ENCODE peak calls at places on chromosomes 2 and 18, in eight cellular contexts. One of them, this sample, is unnamed.

GRCh38 chr2:27798948-27799645 is 27.6 kb downstream of the MRPL33 start:
- DNase-seq in fibroblast of lung: peak
- DNase-seq in GM12878: no peak
- DNase-seq in GM23338: peak
- DNase-seq in HCT116: peak
- DNase-seq in keratinocyte: peak
- DNase-seq in IMR-90: peak
- DNase-seq in endothelial cell of umbilical vein: peak
- DNase-seq in this sample: peak

GRCh38 chr2:160652236-160652635 is 158.6 kb upstream of the RBMS1 start:
- DNase-seq in endothelial cell of umbilical vein: peak
- DNase-seq in GM23338: no peak
- DNase-seq in IMR-90: no peak
- DNase-seq in HCT116: no peak
- DNase-seq in GM12878: no peak
- DNase-seq in fibroblast of lung: no peak
- DNase-seq in keratinocyte: no peak
- DNase-seq in this sample: no peak

GRCh38 chr2:129334128-129334527 is 645.3 kb upstream of the RAB6C start:
- DNase-seq in IMR-90: no peak
- DNase-seq in endothelial cell of umbilical vein: no peak
- DNase-seq in keratinocyte: no peak
- DNase-seq in HCT116: no peak
- DNase-seq in GM23338: peak
- DNase-seq in GM12878: no peak
- DNase-seq in fibroblast of lung: no peak
- DNase-seq in this sample: no peak

GRCh38 chr2:133146893-133147292 is 421.4 kb downstream of the NCKAP5 start:
- DNase-seq in endothelial cell of umbilical vein: no peak
- DNase-seq in fibroblast of lung: peak
- DNase-seq in GM23338: no peak
- DNase-seq in IMR-90: peak
- DNase-seq in keratinocyte: no peak
- DNase-seq in HCT116: no peak
- DNase-seq in GM12878: no peak
- DNase-seq in this sample: no peak

GRCh38 chr2:174603280-174603679 is 5.7 kb upstream of the WIPF1 start:
- DNase-seq in IMR-90: peak
- DNase-seq in GM23338: peak
- DNase-seq in GM12878: no peak
- DNase-seq in HCT116: peak
- DNase-seq in keratinocyte: no peak
- DNase-seq in fibroblast of lung: peak
- DNase-seq in endothelial cell of umbilical vein: peak
- DNase-seq in this sample: peak

GRCh38 chr2:47838249-47838648 is 55.3 kb downstream of the MSH6 start:
- DNase-seq in IMR-90: no peak
- DNase-seq in fibroblast of lung: no peak
- DNase-seq in keratinocyte: no peak
- DNase-seq in GM12878: no peak
- DNase-seq in endothelial cell of umbilical vein: no peak
- DNase-seq in GM23338: no peak
- DNase-seq in HCT116: no peak
- DNase-seq in this sample: no peak

GRCh38 chr2:233244818-233245217 is 6.7 kb upstream of the ATG16L1 start:
- DNase-seq in fibroblast of lung: no peak
- DNase-seq in GM23338: no peak
- DNase-seq in GM12878: no peak
- DNase-seq in keratinocyte: peak
- DNase-seq in IMR-90: peak
- DNase-seq in HCT116: peak
- DNase-seq in endothelial cell of umbilical vein: no peak
- DNase-seq in this sample: no peak

GRCh38 chr2:173307287-173307686 is 47.4 kb upstream of the CDCA7 start:
- DNase-seq in endothelial cell of umbilical vein: peak
- DNase-seq in IMR-90: no peak
- DNase-seq in HCT116: no peak
- DNase-seq in GM12878: peak
- DNase-seq in GM23338: peak
- DNase-seq in keratinocyte: no peak
- DNase-seq in fibroblast of lung: no peak
- DNase-seq in this sample: peak

GRCh38 chr2:30463535-30463934 is 16.5 kb downstream of the LCLAT1 start:
- DNase-seq in GM23338: no peak
- DNase-seq in keratinocyte: no peak
- DNase-seq in endothelial cell of umbilical vein: no peak
- DNase-seq in GM12878: no peak
- DNase-seq in IMR-90: no peak
- DNase-seq in fibroblast of lung: no peak
- DNase-seq in HCT116: no peak
- DNase-seq in this sample: no peak

GRCh38 chr2:193272011-193272410 is 1077.3 kb upstream of the TMEFF2 start:
- DNase-seq in HCT116: no peak
- DNase-seq in fibroblast of lung: no peak
- DNase-seq in GM12878: no peak
- DNase-seq in endothelial cell of umbilical vein: no peak
- DNase-seq in keratinocyte: no peak
- DNase-seq in GM23338: no peak
- DNase-seq in IMR-90: no peak
- DNase-seq in this sample: no peak

GRCh38 chr18:36856815-36857214 is 27.9 kb downstream of the KIAA1328 start:
- DNase-seq in GM23338: no peak
- DNase-seq in keratinocyte: no peak
- DNase-seq in fibroblast of lung: no peak
- DNase-seq in IMR-90: no peak
- DNase-seq in GM12878: no peak
- DNase-seq in endothelial cell of umbilical vein: peak
- DNase-seq in HCT116: no peak
- DNase-seq in this sample: no peak

GRCh38 chr18:27665264-27665799 is 480.2 kb upstream of the CHST9 start:
- DNase-seq in keratinocyte: no peak
- DNase-seq in endothelial cell of umbilical vein: no peak
- DNase-seq in IMR-90: no peak
- DNase-seq in HCT116: no peak
- DNase-seq in GM12878: no peak
- DNase-seq in fibroblast of lung: no peak
- DNase-seq in GM23338: peak
- DNase-seq in this sample: peak

GRCh38 chr2:194842871-194843270 is 814.2 kb upstream of the SLC39A10 start:
- DNase-seq in endothelial cell of umbilical vein: no peak
- DNase-seq in keratinocyte: no peak
- DNase-seq in HCT116: no peak
- DNase-seq in GM23338: peak
- DNase-seq in IMR-90: no peak
- DNase-seq in GM12878: no peak
- DNase-seq in fibroblast of lung: no peak
- DNase-seq in this sample: peak

GRCh38 chr2:142863485-142863921 is 14.0 kb upstream of the KYNU start:
- DNase-seq in GM23338: no peak
- DNase-seq in GM12878: no peak
- DNase-seq in HCT116: no peak
- DNase-seq in fibroblast of lung: peak
- DNase-seq in IMR-90: peak
- DNase-seq in keratinocyte: no peak
- DNase-seq in endothelial cell of umbilical vein: peak
- DNase-seq in this sample: no peak

GRCh38 chr2:207796585-207797350 is 27.1 kb upstream of the FZD5 start:
- DNase-seq in GM12878: no peak
- DNase-seq in HCT116: no peak
- DNase-seq in endothelial cell of umbilical vein: no peak
- DNase-seq in IMR-90: peak
- DNase-seq in keratinocyte: no peak
- DNase-seq in GM23338: peak
- DNase-seq in fibroblast of lung: peak
- DNase-seq in this sample: peak

GRCh38 chr2:95050385-95051300 is 25.1 kb downstream of the MAL start:
- DNase-seq in GM23338: no peak
- DNase-seq in fibroblast of lung: peak
- DNase-seq in keratinocyte: no peak
- DNase-seq in GM12878: no peak
- DNase-seq in endothelial cell of umbilical vein: no peak
- DNase-seq in IMR-90: no peak
- DNase-seq in HCT116: no peak
- DNase-seq in this sample: no peak

GRCh38 chr2:38690499-38691420 is 24.8 kb downstream of the GALM start:
- DNase-seq in GM23338: no peak
- DNase-seq in GM12878: no peak
- DNase-seq in fibroblast of lung: peak
- DNase-seq in HCT116: peak
- DNase-seq in keratinocyte: peak
- DNase-seq in IMR-90: peak
- DNase-seq in endothelial cell of umbilical vein: peak
- DNase-seq in this sample: no peak

GRCh38 chr2:38698604-38699003 is 32.7 kb downstream of the GALM start:
- DNase-seq in endothelial cell of umbilical vein: no peak
- DNase-seq in fibroblast of lung: no peak
- DNase-seq in IMR-90: no peak
- DNase-seq in HCT116: no peak
- DNase-seq in GM23338: no peak
- DNase-seq in GM12878: no peak
- DNase-seq in keratinocyte: no peak
- DNase-seq in this sample: no peak

GRCh38 chr2:38691994-38692393 is 26.1 kb downstream of the GALM start:
- DNase-seq in endothelial cell of umbilical vein: no peak
- DNase-seq in IMR-90: no peak
- DNase-seq in GM23338: no peak
- DNase-seq in keratinocyte: no peak
- DNase-seq in GM12878: no peak
- DNase-seq in HCT116: no peak
- DNase-seq in fibroblast of lung: no peak
- DNase-seq in this sample: no peak

GRCh38 chr2:38697116-38697840 is 31.4 kb downstream of the GALM start:
- DNase-seq in endothelial cell of umbilical vein: no peak
- DNase-seq in GM12878: no peak
- DNase-seq in HCT116: no peak
- DNase-seq in fibroblast of lung: no peak
- DNase-seq in keratinocyte: no peak
- DNase-seq in GM23338: no peak
- DNase-seq in IMR-90: no peak
- DNase-seq in this sample: no peak

DNA sequence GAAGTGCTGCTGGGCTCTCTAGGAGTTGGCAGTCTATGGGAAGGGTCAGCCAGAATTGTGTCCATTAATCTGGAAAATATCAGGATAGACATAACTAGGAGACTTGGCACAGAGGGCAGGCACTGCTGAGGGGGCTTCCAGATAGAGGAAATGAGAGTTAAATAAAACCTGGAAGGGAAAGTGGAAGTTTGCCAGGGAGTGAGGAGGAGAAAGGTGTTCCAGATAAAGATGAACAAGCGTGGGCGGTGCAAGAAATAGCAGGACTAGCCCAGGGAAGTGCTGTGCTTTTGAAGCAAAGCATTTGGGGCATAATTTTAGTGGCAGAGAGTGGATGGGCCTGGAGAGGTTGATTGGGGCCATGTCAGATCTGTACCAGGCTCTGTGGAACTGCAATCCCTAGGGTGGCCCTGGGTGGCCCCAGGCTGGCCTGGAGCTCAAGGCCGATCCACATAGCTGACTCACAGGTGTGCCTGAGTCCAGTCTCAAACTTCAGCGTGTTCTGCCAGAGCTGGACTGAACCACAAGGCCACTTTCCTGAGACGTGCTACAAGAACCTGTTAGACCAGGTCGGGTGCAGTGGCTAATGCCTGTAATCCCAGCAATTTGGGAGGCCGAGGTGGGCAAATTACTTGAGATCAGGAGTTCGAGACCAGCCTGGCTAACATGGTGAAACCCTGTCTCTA is 26.9 kb downstream of the GALM start:
- DNase-seq in HCT116: peak
- DNase-seq in keratinocyte: no peak
- DNase-seq in endothelial cell of umbilical vein: no peak
- DNase-seq in GM23338: no peak
- DNase-seq in GM12878: no peak
- DNase-seq in IMR-90: no peak
- DNase-seq in fibroblast of lung: no peak
- DNase-seq in this sample: no peak
- H3K4me2 ChIP-seq in HCT116: peak
- H3K4me2 ChIP-seq in keratinocyte: peak
- H3K4me2 ChIP-seq in endothelial cell of umbilical vein: no peak
- H3K4me2 ChIP-seq in GM23338: no peak
- H3K4me2 ChIP-seq in GM12878: no peak
- H3K4me2 ChIP-seq in IMR-90: no peak
- H3K4me2 ChIP-seq in fibroblast of lung: no peak
- H3K4me2 ChIP-seq in this sample: no peak

GRCh38 chr18:45014047-45014501 is 333.4 kb downstream of the SETBP1 start:
- DNase-seq in keratinocyte: peak
- DNase-seq in GM12878: no peak
- DNase-seq in HCT116: no peak
- DNase-seq in GM23338: peak
- DNase-seq in fibroblast of lung: peak
- DNase-seq in IMR-90: peak
- DNase-seq in endothelial cell of umbilical vein: peak
- DNase-seq in this sample: peak
- TF ChIP-seq CTCF in keratinocyte: peak
- TF ChIP-seq CTCF in GM12878: no peak
- TF ChIP-seq CTCF in HCT116: no peak
- TF ChIP-seq CTCF in GM23338: no peak
- TF ChIP-seq CTCF in fibroblast of lung: peak
- TF ChIP-seq CTCF in IMR-90: peak
- TF ChIP-seq CTCF in endothelial cell of umbilical vein: peak
- TF ChIP-seq CTCF in this sample: peak

GRCh38 chr2:144511222-144511855 is 8.6 kb downstream of the ZEB2 start:
- DNase-seq in HCT116: no peak
- DNase-seq in GM12878: no peak
- DNase-seq in keratinocyte: no peak
- DNase-seq in endothelial cell of umbilical vein: peak
- DNase-seq in GM23338: no peak
- DNase-seq in IMR-90: no peak
- DNase-seq in fibroblast of lung: peak
- DNase-seq in this sample: no peak

GRCh38 chr2:144510206-144510991 is 9.5 kb downstream of the ZEB2 start:
- DNase-seq in fibroblast of lung: peak
- DNase-seq in HCT116: no peak
- DNase-seq in endothelial cell of umbilical vein: peak
- DNase-seq in IMR-90: peak
- DNase-seq in keratinocyte: no peak
- DNase-seq in GM23338: peak
- DNase-seq in GM12878: peak
- DNase-seq in this sample: peak

GRCh38 chr2:144508162-144508765 is 11.7 kb downstream of the ZEB2 start:
- DNase-seq in IMR-90: no peak
- DNase-seq in GM12878: no peak
- DNase-seq in endothelial cell of umbilical vein: no peak
- DNase-seq in fibroblast of lung: peak
- DNase-seq in keratinocyte: no peak
- DNase-seq in HCT116: no peak
- DNase-seq in GM23338: no peak
- DNase-seq in this sample: no peak

GRCh38 chr2:144509001-144509545 is 10.8 kb downstream of the ZEB2 start:
- DNase-seq in HCT116: no peak
- DNase-seq in keratinocyte: no peak
- DNase-seq in GM23338: peak
- DNase-seq in GM12878: no peak
- DNase-seq in endothelial cell of umbilical vein: no peak
- DNase-seq in fibroblast of lung: peak
- DNase-seq in IMR-90: no peak
- DNase-seq in this sample: peak

GRCh38 chr2:144509548-144510205 is 10.2 kb downstream of the ZEB2 start:
- DNase-seq in GM12878: no peak
- DNase-seq in endothelial cell of umbilical vein: no peak
- DNase-seq in GM23338: peak
- DNase-seq in fibroblast of lung: peak
- DNase-seq in keratinocyte: no peak
- DNase-seq in HCT116: no peak
- DNase-seq in IMR-90: no peak
- DNase-seq in this sample: no peak
- H3K4me2 ChIP-seq in GM12878: no peak
- H3K4me2 ChIP-seq in endothelial cell of umbilical vein: no peak
- H3K4me2 ChIP-seq in GM23338: peak
- H3K4me2 ChIP-seq in fibroblast of lung: peak
- H3K4me2 ChIP-seq in keratinocyte: no peak
- H3K4me2 ChIP-seq in HCT116: no peak
- H3K4me2 ChIP-seq in IMR-90: peak
- H3K4me2 ChIP-seq in this sample: peak

GRCh38 chr2:225670111-225670974 is 270.8 kb downstream of the NYAP2 start:
- DNase-seq in fibroblast of lung: peak
- DNase-seq in endothelial cell of umbilical vein: peak
- DNase-seq in HCT116: peak
- DNase-seq in GM23338: peak
- DNase-seq in IMR-90: peak
- DNase-seq in GM12878: no peak
- DNase-seq in keratinocyte: no peak
- DNase-seq in this sample: peak
- TF ChIP-seq CTCF in fibroblast of lung: no peak
- TF ChIP-seq CTCF in endothelial cell of umbilical vein: peak
- TF ChIP-seq CTCF in HCT116: peak
- TF ChIP-seq CTCF in GM23338: peak
- TF ChIP-seq CTCF in IMR-90: peak
- TF ChIP-seq CTCF in GM12878: no peak
- TF ChIP-seq CTCF in keratinocyte: no peak
- TF ChIP-seq CTCF in this sample: peak

This sample was measured in neural progenitor cell.